ENCODE peak calls at places on chromosomes 6 and 20, in seven cellular contexts. D is PC-3; G is stimulated activated CD8-positive, alpha-beta memory T cell treated with anti-CD3 and anti-CD28 coated beads, Interleukin-7, amount 100 ng/mL, for 4 hours; A is iPS-NIHi11; R is H7; Z is NCI-H1105 treated with DMSO at 0.1 percent for 48 hours; E is anterior cingulate cortex. M is an unnamed sample.
A peak's percentile ranks its signal among the peaks of the same experiment; 100 is the strongest.

GRCh38 chr6:25637946-25638345 is 14.1 kb upstream of the SCGN start:
- DNase-seq in D (peak; percentile 43), G (no peak), A (peak; percentile 63), R (peak; percentile 26), Z (peak; percentile 97), E (no peak), M (peak; percentile 89)

GRCh38 chr20:60482609-60483008 is 524.4 kb downstream of the CDH26 start:
- DNase-seq in D (no peak), G (no peak), A (no peak), R (no peak), Z (no peak), E (no peak), M (no peak)

GRCh38 chr6:68776382-68776781 is 141.3 kb downstream of the ADGRB3 start:
- DNase-seq in D (no peak), G (no peak), A (no peak), R (no peak), Z (peak; percentile 90), E (no peak), M (no peak)

GRCh38 chr6:26217714-26218075 is 130.5 kb downstream of the HFE start:
- DNase-seq in D (peak; percentile 59), G (no peak), A (no peak), R (no peak), Z (no peak), E (no peak), M (no peak)

GRCh38 chr6:169752074-169752623 is 727 bp downstream of the ERMARD start:
- DNase-seq in D (no peak), G (no peak), A (no peak), R (no peak), Z (peak; percentile 67), E (no peak), M (no peak)

GRCh38 chr20:56606174-56606945 is 22.7 kb upstream of the TFAP2C start:
- DNase-seq in D (peak; percentile 99), G (no peak), A (peak; percentile 39), R (no peak), Z (no peak), E (no peak), M (no peak)

GRCh38 chr6:87501809-87502572 is 29.2 kb downstream of the SLC35A1 start:
- DNase-seq in D (no peak), G (no peak), A (no peak), R (no peak), Z (peak; percentile 17), E (no peak), M (no peak)

GRCh38 chr6:146578054-146578453 is 20.7 kb upstream of the ADGB start:
- DNase-seq in D (peak; percentile 26), G (no peak), A (no peak), R (no peak), Z (no peak), E (no peak), M (no peak)

GRCh38 chr20:17024513-17025105 is 202.2 kb upstream of the PCSK2 start:
- DNase-seq in D (no peak), G (no peak), A (peak; percentile 84), R (peak; percentile 43), Z (no peak), E (no peak), M (no peak)

GRCh38 chr20:17939622-17940446 is 28.8 kb downstream of the SNX5 start:
- DNase-seq in D (no peak), G (no peak), A (no peak), R (no peak), Z (no peak), E (no peak), M (no peak)

GRCh38 chr6:10386756-10387654 is 27.9 kb downstream of the TFAP2A start:
- DNase-seq in D (no peak), G (no peak), A (no peak), R (no peak), Z (no peak), E (no peak), M (no peak)

GRCh38 chr20:36856691-36857635 is 19.0 kb upstream of the TLDC2 start:
- DNase-seq in D (peak; percentile 32), G (no peak), A (no peak), R (no peak), Z (no peak), E (no peak), M (no peak)

GRCh38 chr6:8549381-8549780 is 114.0 kb upstream of the SLC35B3 start:
- DNase-seq in D (no peak), G (no peak), A (no peak), R (no peak), Z (no peak), E (no peak), M (no peak)

GRCh38 chr20:42656130-42656529 is 533.6 kb downstream of the PTPRT start:
- DNase-seq in D (no peak), G (no peak), A (no peak), R (no peak), Z (no peak), E (no peak), M (peak; percentile 22)

GRCh38 chr6:11595903-11596302 is 58.4 kb downstream of the TMEM170B start:
- DNase-seq in D (peak; percentile 52), G (no peak), A (peak; percentile 44), R (peak; percentile 67), Z (no peak), E (no peak), M (no peak)

GRCh38 chr6:38730136-38730862 is 15.2 kb downstream of the DNAH8 start:
- DNase-seq in D (no peak), G (no peak), A (no peak), R (no peak), Z (no peak), E (no peak), M (no peak)

GRCh38 chr6:16751251-16751946 is 9.9 kb downstream of the ATXN1 start:
- DNase-seq in D (peak; percentile 97), G (no peak), A (no peak), R (no peak), Z (no peak), E (no peak), M (no peak)

GRCh38 chr6:45522486-45522885 is 144.8 kb upstream of the SUPT3H start:
- DNase-seq in D (no peak), G (no peak), A (no peak), R (peak; percentile 17), Z (no peak), E (no peak), M (no peak)

GRCh38 chr20:32336918-32337347 is 21.2 kb upstream of the ASXL1 start:
- DNase-seq in D (peak; percentile 66), G (no peak), A (peak; percentile 28), R (peak; percentile 33), Z (peak; percentile 22), E (no peak), M (no peak)

GRCh38 chr20:62489186-62489939 is 13.6 kb upstream of the GATA5 start:
- DNase-seq in D (peak; percentile 77), G (no peak), A (no peak), R (no peak), Z (no peak), E (no peak), M (no peak)

GRCh38 chr6:119343167-119343566 is 6.4 kb downstream of the MAN1A1 start:
- DNase-seq in D (no peak), G (no peak), A (no peak), R (no peak), Z (no peak), E (no peak), M (no peak)

GRCh38 chr6:48069280-48069679 is 41.7 kb downstream of the PTCHD4 start:
- DNase-seq in D (no peak), G (no peak), A (no peak), R (peak; percentile 38), Z (no peak), E (no peak), M (peak; percentile 44)

GRCh38 chr6:16851044-16851540 is 89.8 kb upstream of the ATXN1 start:
- DNase-seq in D (no peak), G (no peak), A (no peak), R (no peak), Z (no peak), E (no peak), M (peak; percentile 95)

GRCh38 chr6:307065-307814 is 15.0 kb downstream of the DUSP22 start:
- DNase-seq in D (no peak), G (no peak), A (no peak), R (no peak), Z (no peak), E (no peak), M (no peak)

M was measured in NCI-H748 treated with DMSO at 0.1 percent for 48 hours.